ENCODE peak calls at places on chromosomes 7 and 10, in five cellular contexts. S, R, G, L and E are unnamed samples.

GRCh38 chr10:13690281-13690825 is 103.6 kb downstream of the PRPF18 start:
- DNase-seq in G (no peak), S (no peak), L (no peak), R (no peak), E (no peak)

GRCh38 chr10:101292194-101293006 is 61.6 kb upstream of the BTRC start:
- DNase-seq in G (no peak), S (no peak), R (no peak), L (peak; percentile 14), E (peak; percentile 4)

GRCh38 chr10:133565441-133566294 is at the start of gene SYCE1:
- DNase-seq in G (no peak), L (no peak), S (no peak), R (no peak), E (no peak)

GRCh38 chr10:3067859-3068179 is 471 bp downstream of the PFKP start:
- DNase-seq in S (no peak), L (peak; percentile 31), G (no peak), R (no peak), E (no peak)

GRCh38 chr10:20551761-20552160 is 345.4 kb downstream of the NEBL start:
- DNase-seq in S (no peak), G (no peak), L (no peak), R (no peak), E (peak; percentile 82)

GRCh38 chr7:2105917-2106316 is 126.8 kb downstream of the MAD1L1 start:
- DNase-seq in L (no peak), S (no peak), R (no peak), G (peak; percentile 85), E (no peak)

GRCh38 chr10:116947838-116948529 is 57.0 kb downstream of the SHTN1 start:
- DNase-seq in L (peak; percentile 52), R (peak; percentile 31), S (peak; percentile 21), G (peak; percentile 35), E (peak; percentile 9)

GRCh38 chr10:129031233-129032150 is 435.5 kb upstream of the MGMT start:
- DNase-seq in L (peak; percentile 38), G (peak; percentile 82), R (peak; percentile 12), S (peak; percentile 54), E (peak; percentile 55)

GRCh38 chr10:35563266-35563891 is 41.8 kb upstream of the GJD4 start:
- DNase-seq in L (peak; percentile 73), G (peak; percentile 71), R (peak; percentile 76), S (peak; percentile 64), E (peak; percentile 91)

GRCh38 chr10:66218981-66219587 is 706.8 kb upstream of the LRRTM3 start:
- DNase-seq in L (no peak), R (no peak), G (no peak), S (no peak), E (no peak)

GRCh38 chr10:126387041-126387908 is 1.0 kb downstream of the ADAM12 start:
- DNase-seq in L (peak; percentile 76), S (peak; percentile 54), R (peak; percentile 72), G (peak; percentile 73), E (peak; percentile 60)

GRCh38 chr10:4662576-4663161 is 163.3 kb upstream of the AKR1E2 start:
- DNase-seq in L (peak; percentile 70), G (no peak), R (no peak), S (no peak), E (no peak)

GRCh38 chr7:112723416-112723815 is 66.8 kb downstream of the TMEM168 start:
- DNase-seq in R (peak; percentile 55), L (peak; percentile 21), G (no peak), S (no peak), E (no peak)

GRCh38 chr7:91034459-91035368 is 229.5 kb upstream of the FZD1 start:
- DNase-seq in L (peak; percentile 42), S (peak; percentile 50), R (peak; percentile 63), G (peak; percentile 53), E (peak; percentile 60)

GRCh38 chr10:131698232-131698631 is 202.6 kb upstream of the PPP2R2D start:
- DNase-seq in R (no peak), G (no peak), L (no peak), S (no peak), E (no peak)

GRCh38 chr10:129966370-129966769 is 2.3 kb upstream of the EBF3 start:
- DNase-seq in R (no peak), G (no peak), L (no peak), S (peak; percentile 12), E (no peak)

GRCh38 chr10:62482581-62482980 is 108.4 kb downstream of the ZNF365 start:
- DNase-seq in R (no peak), G (no peak), L (no peak), S (no peak), E (no peak)

GRCh38 chr7:81665236-81665635 is 104.6 kb downstream of the HGF start:
- DNase-seq in L (no peak), G (no peak), S (no peak), R (no peak), E (no peak)

GRCh38 chr7:55571534-55572377 is 546 bp downstream of the VOPP1 start:
- DNase-seq in S (peak; percentile 59), L (peak; percentile 63), R (peak; percentile 22), G (peak; percentile 59), E (peak; percentile 25)

GRCh38 chr10:3411044-3411443 is 238.5 kb upstream of the PITRM1 start:
- DNase-seq in R (no peak), L (no peak), S (no peak), G (no peak), E (no peak)

GRCh38 chr7:44064791-44065430 is 456 bp downstream of the PGAM2 start:
- DNase-seq in S (no peak), L (no peak), R (no peak), G (no peak), E (no peak)

GRCh38 chr7:112271162-112271561 is 64.7 kb downstream of the ZNF277 start:
- DNase-seq in R (no peak), L (no peak), S (no peak), G (no peak), E (no peak)

GRCh38 chr10:30357075-30357801 is 8.2 kb upstream of the MTPAP start:
- DNase-seq in L (no peak), R (no peak), S (no peak), G (no peak), E (no peak)

GRCh38 chr7:76358053-76358477 is 726 bp downstream of the YWHAG start:
- DNase-seq in S (peak; percentile 41), R (peak; percentile 20), L (peak; percentile 63), G (no peak), E (no peak)

GRCh38 chr10:133071801-133072595 is 15.7 kb upstream of the ADGRA1 start:
- DNase-seq in S (no peak), L (no peak), R (no peak), G (peak; percentile 41), E (no peak)

GRCh38 chr7:3995187-3995586 is 686.9 kb upstream of the FOXK1 start:
- DNase-seq in L (no peak), R (no peak), G (peak; percentile 93), S (no peak), E (no peak)

GRCh38 chr10:11742779-11743298 is 657 bp downstream of the ECHDC3 start:
- DNase-seq in S (no peak), R (no peak), L (no peak), G (no peak), E (peak; percentile 53)

GRCh38 chr7:116122972-116123595 is 87.3 kb upstream of the TES start:
- DNase-seq in S (no peak), R (peak; percentile 66), L (peak; percentile 47), G (no peak), E (peak; percentile 63)

GRCh38 chr7:137289101-137289500 is 54.4 kb downstream of the PTN start:
- DNase-seq in S (no peak), G (no peak), R (no peak), L (no peak), E (no peak)

GRCh38 chr10:96041146-96041545 is 2.2 kb upstream of the CCNJ start:
- DNase-seq in S (no peak), L (no peak), G (no peak), R (no peak), E (peak; percentile 90)

GRCh38 chr10:96046546-96046945 is 3.2 kb downstream of the CCNJ start:
- DNase-seq in S (no peak), G (no peak), R (no peak), L (no peak), E (no peak)

GRCh38 chr10:96044686-96045085 is 1.3 kb downstream of the CCNJ start:
- DNase-seq in S (no peak), G (no peak), L (peak; percentile 55), R (peak; percentile 70), E (no peak)

GRCh38 chr10:96043895-96044580 is 655 bp downstream of the CCNJ start:
- DNase-seq in R (peak; percentile 45), S (peak; percentile 50), L (peak; percentile 69), G (peak; percentile 49), E (peak; percentile 40)

DNA sequence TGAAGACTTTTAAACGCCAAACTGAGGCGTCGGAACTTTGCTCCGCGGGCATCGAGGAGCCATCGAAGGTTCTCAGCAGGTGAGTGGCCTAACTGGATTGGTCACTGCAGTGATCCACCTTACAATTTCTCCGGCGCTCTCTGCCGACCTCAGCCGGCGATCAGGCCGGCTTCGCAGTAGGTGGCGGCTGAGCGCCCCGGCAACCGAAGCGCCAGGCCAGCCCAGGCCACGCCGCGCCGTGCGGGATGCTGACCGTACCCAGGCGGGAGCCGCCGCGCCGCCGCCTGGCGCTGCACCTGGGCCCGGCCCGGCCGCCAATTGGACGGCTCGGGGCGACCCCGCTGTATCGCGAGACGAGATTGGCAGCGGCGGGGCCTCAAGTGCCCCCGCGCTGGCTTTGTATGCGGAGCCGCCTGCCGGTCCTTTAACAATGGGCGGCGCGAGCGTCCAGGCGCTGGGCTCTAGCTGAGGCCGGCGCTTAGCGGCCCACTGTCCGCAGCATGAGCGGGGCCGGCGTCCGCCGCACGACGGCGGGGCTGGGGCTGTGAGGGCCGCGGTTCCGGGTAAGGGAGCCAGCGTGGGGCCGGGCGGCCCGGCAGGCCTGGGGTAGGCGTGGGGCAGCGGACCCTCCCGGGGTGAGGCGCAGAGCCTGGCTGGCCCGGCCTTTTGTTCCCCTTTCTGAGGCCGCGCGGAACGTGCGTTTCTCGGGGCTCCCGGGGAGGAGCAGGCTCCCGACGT is at the start of gene CCNJ:
- DNase-seq in S (peak; percentile 89), G (peak; percentile 91), R (peak; percentile 87), L (peak; percentile 91), E (peak; percentile 90)
- H2AK5ac ChIP-seq in S (peak within 1 kb of the TSS; percentile 92), G (no peak within 1 kb of the TSS), R (peak within 1 kb of the TSS; percentile 33), L (no peak within 1 kb of the TSS), E (peak within 1 kb of the TSS; percentile 84)

GRCh38 chr10:105328441-105328840 is 687.4 kb downstream of the SORCS3 start:
- DNase-seq in G (no peak), L (no peak), R (no peak), S (no peak), E (no peak)
- H2AK5ac ChIP-seq in G (no peak overlapping the region), L (no peak overlapping the region), R (no peak overlapping the region), S (no peak overlapping the region), E (no peak overlapping the region)

GRCh38 chr10:92801978-92802872 is 46.1 kb upstream of the EXOC6 start:
- DNase-seq in R (no peak), G (no peak), S (no peak), L (no peak), E (peak; percentile 17)
- H2AK5ac ChIP-seq in R (no peak overlapping the region), G (no peak overlapping the region), S (no peak overlapping the region), L (no peak overlapping the region), E (no peak overlapping the region)

GRCh38 chr7:106196460-106197021 is 84.4 kb upstream of the SYPL1 start:
- DNase-seq in L (peak; percentile 26), R (no peak), S (no peak), G (no peak), E (no peak)

GRCh38 chr7:106205621-106206222 is 79.1 kb downstream of the NAMPT start:
- DNase-seq in L (peak; percentile 55), R (peak; percentile 20), G (no peak), S (no peak), E (no peak)

GRCh38 chr7:106201176-106201575 is 83.6 kb downstream of the NAMPT start:
- DNase-seq in R (no peak), G (no peak), S (no peak), L (no peak), E (peak; percentile 7)

GRCh38 chr7:106199024-106199423 is 85.8 kb downstream of the NAMPT start:
- DNase-seq in L (no peak), G (no peak), S (no peak), R (no peak), E (no peak)

GRCh38 chr7:106199813-106200364 is 84.9 kb downstream of the NAMPT start:
- DNase-seq in G (no peak), S (no peak), L (peak; percentile 22), R (no peak), E (no peak)
- H2AK5ac ChIP-seq in G (no peak overlapping the region), S (no peak overlapping the region), L (no peak overlapping the region), R (no peak overlapping the region), E (no peak overlapping the region)